ENCODE peak calls at places on chromosomes 4 and X, in four cellular contexts. C, X, Q and R are unnamed samples.

GRCh38 chr4:175238827-175239517 is 320.8 kb downstream of the ADAM29 start:
- DNase-seq in C (no peak), X (no peak), Q (no peak), R (no peak)

GRCh38 chr4:121198261-121198660 is 34.1 kb upstream of the TNIP3 start:
- DNase-seq in C (no peak), X (no peak), Q (no peak), R (no peak)

GRCh38 chr4:5678977-5679376 is 29.4 kb downstream of the EVC2 start:
- DNase-seq in C (no peak), X (no peak), Q (peak), R (no peak)

GRCh38 chr4:41852229-41852628 is 83.0 kb upstream of the TMEM33 start:
- DNase-seq in C (no peak), X (no peak), Q (no peak), R (no peak)

GRCh38 chr4:160481696-160482330 is 1378.9 kb downstream of the RAPGEF2 start:
- DNase-seq in C (peak), X (no peak), Q (no peak), R (no peak)

GRCh38 chr4:80213117-80213815 is 16.0 kb downstream of the PRDM8 start:
- DNase-seq in C (no peak), X (no peak), Q (no peak), R (no peak)

GRCh38 chr4:80268936-80269335 is 2.5 kb downstream of the FGF5 start:
- DNase-seq in C (no peak), X (no peak), Q (peak), R (no peak)

GRCh38 chr4:1323280-1323634 is 23.8 kb upstream of the UVSSA start:
- DNase-seq in C (no peak), X (no peak), Q (no peak), R (no peak)

GRCh38 chr4:183096276-183096965 is 2.6 kb upstream of the WWC2 start:
- DNase-seq in C (no peak), X (no peak), Q (no peak), R (no peak)

GRCh38 chr4:929096-929765 is 2.9 kb downstream of the GAK start:
- DNase-seq in C (no peak), X (no peak), Q (no peak), R (no peak)

GRCh38 chr4:25532579-25532978 is 123.1 kb upstream of the SLC34A2 start:
- DNase-seq in C (no peak), X (no peak), Q (no peak), R (no peak)

GRCh38 chrX:129690435-129690834 is 35.7 kb upstream of the APLN start:
- DNase-seq in C (no peak), X (no peak), Q (peak), R (no peak)

GRCh38 chr4:67700119-67700873 is 659 bp downstream of the UBA6 start:
- DNase-seq in C (no peak), X (peak), Q (peak), R (peak)

GRCh38 chr4:85681194-85681803 is 206.3 kb downstream of the ARHGAP24 start:
- DNase-seq in C (no peak), X (no peak), Q (peak), R (no peak)

GRCh38 chrX:11100281-11101035 is 10.7 kb upstream of the HCCS start:
- DNase-seq in C (no peak), X (no peak), Q (peak), R (no peak)

GRCh38 chr4:141458501-141458900 is 177.9 kb upstream of the IL15 start:
- DNase-seq in C (no peak), X (no peak), Q (peak), R (no peak)

GRCh38 chr4:43339435-43339834 is 446.9 kb downstream of the GRXCR1 start:
- DNase-seq in C (no peak), X (no peak), Q (peak), R (no peak)

GRCh38 chr4:39495446-39496208 is 31.6 kb downstream of the UGDH start:
- DNase-seq in C (no peak), X (no peak), Q (no peak), R (no peak)

GRCh38 chrX:139530550-139530949 is at the start of gene F9:
- DNase-seq in C (no peak), X (no peak), Q (no peak), R (no peak)

GRCh38 chr4:185201983-185202962 is 1.5 kb downstream of the CFAP97 start:
- DNase-seq in C (no peak), X (peak), Q (peak), R (peak)

GRCh38 chr4:92303621-92304027 is at the start of gene GRID2:
- DNase-seq in C (peak), X (no peak), Q (peak), R (no peak)

GRCh38 chrX:115147220-115147619 is 42.0 kb upstream of the RBMXL3 start:
- DNase-seq in C (no peak), X (no peak), Q (peak), R (no peak)

GRCh38 chr4:126799971-126800722 is 832.6 kb upstream of the INTU start:
- DNase-seq in C (no peak), X (no peak), Q (peak), R (no peak)

GRCh38 chr4:174753031-174753430 is 76.0 kb downstream of the GLRA3 start:
- DNase-seq in C (no peak), X (no peak), Q (no peak), R (no peak)

GRCh38 chr4:122845066-122845465 is 18.4 kb downstream of the FGF2 start:
- DNase-seq in C (no peak), X (no peak), Q (peak), R (no peak)

GRCh38 chr4:72714482-72715279 is 145.7 kb upstream of the ADAMTS3 start:
- DNase-seq in C (no peak), X (no peak), Q (no peak), R (no peak)

GRCh38 chr4:151933122-151933827 is 172.5 kb upstream of the GATB start:
- DNase-seq in C (peak), X (no peak), Q (no peak), R (no peak)

GRCh38 chr4:55887594-55887993 is 34.1 kb downstream of the EXOC1 start:
- DNase-seq in C (no peak), X (no peak), Q (no peak), R (no peak)

GRCh38 chr4:2874861-2875260 is 31.2 kb downstream of the ADD1 start:
- DNase-seq in C (no peak), X (no peak), Q (no peak), R (no peak)

GRCh38 chr4:2875556-2875955 is 31.9 kb downstream of the ADD1 start:
- DNase-seq in C (no peak), X (no peak), Q (no peak), R (no peak)

GRCh38 chr4:2881431-2881830 is 37.8 kb downstream of the ADD1 start:
- DNase-seq in C (no peak), X (no peak), Q (no peak), R (no peak)

GRCh38 chr4:2879026-2879425 is 35.4 kb downstream of the ADD1 start:
- DNase-seq in C (no peak), X (no peak), Q (no peak), R (no peak)

DNA sequence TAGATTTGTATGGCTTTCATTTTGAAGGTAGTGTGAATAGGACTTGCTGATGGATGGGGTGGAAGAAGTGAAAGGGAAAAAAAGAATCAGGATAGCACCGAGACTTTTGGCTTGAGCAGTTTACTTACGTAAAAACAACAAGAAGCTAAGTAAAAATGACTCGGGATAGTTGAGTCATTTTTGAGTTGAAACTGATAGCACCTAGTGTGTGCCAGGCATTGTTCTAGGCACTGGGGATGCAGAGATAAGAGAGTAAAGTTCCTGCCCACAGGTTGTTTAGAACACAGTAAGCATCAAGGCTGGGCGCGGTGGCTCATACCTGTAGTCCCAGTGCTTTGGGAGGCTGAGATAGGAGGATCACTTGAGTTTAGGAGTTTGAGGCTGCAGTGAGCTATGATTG is 34.7 kb downstream of the ADD1 start:
- DNase-seq in C (no peak), X (no peak), Q (no peak), R (no peak)
- H3K4me3 ChIP-seq in C (no peak), X (no peak), Q (no peak), R (no peak)

DNA sequence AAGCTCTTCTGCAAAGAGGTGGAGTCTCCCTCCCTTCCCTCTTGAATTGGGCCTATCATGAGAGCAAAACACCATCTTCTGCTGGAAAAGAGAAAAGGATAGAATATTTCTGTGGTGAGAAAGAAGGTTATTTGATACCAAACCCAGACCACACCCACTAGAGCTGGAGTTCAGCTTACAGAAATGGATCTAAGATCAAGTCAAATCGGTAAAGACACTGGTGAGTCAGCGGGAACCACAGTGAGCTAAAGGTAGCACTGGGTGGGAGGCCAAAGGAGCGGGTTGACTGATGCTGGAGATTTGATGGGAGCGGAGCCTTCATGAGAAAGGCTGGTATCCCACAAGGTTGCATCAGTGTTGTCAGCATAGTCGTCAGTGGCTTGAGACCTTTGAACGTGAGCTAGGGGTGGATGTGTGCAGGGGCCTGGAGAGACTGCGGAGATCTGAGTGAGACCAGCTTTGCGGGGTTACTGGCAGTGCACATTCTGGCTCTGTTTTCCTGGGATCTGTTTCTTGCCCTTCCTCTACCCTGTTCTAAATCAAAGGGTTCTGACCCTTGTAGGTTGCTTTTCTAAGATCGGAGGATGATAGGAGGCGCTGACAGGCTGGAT is 106.4 kb upstream of the SCOC start:
- DNase-seq in C (no peak), X (no peak), Q (peak), R (no peak)
- H3K27ac ChIP-seq in C (no peak), X (no peak), Q (no peak), R (no peak)

GRCh38 chrX:40245411-40246140 is 147.8 kb upstream of the BCOR start:
- DNase-seq in C (no peak), X (no peak), Q (peak), R (no peak)
- H3K4me3 ChIP-seq in C (peak), X (no peak), Q (peak), R (no peak)

GRCh38 chrX:65673857-65674350 is 6.5 kb downstream of the MSN start:
- DNase-seq in C (no peak), X (no peak), Q (peak), R (no peak)
- H3K27ac ChIP-seq in C (peak), X (peak), Q (peak), R (peak)

GRCh38 chr4:146945556-146946374 is at the start of gene TTC29:
- DNase-seq in C (peak), X (peak), Q (peak), R (peak)
- H3K4me3 ChIP-seq in C (peak), X (peak), Q (peak), R (peak)

DNA sequence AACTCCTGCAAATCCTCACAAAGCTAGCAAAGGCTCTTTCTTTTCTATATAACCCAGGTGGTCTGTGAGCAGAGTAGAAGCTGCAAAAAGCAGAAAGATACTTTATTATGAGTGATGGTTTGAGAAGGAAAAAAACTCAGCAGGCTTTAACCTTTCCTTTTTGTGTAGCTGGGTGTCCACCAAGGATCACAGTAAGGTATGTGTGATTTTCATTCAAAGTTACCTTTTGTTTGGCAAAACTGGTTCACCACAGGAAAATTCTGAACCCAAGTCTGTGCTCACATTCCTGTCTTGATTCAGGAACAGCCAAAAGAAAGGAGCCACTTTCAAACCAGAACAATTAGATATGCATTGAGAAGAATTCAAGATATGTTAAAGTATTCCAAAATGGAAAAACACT is 35.7 kb downstream of the FRAS1 start:
- DNase-seq in C (no peak), X (no peak), Q (no peak), R (no peak)
- H3K27ac ChIP-seq in C (no peak), X (no peak), Q (no peak), R (no peak)